ENCODE peak calls at places on chromosomes 11 and 22, in eight cellular contexts. R is IMR-90, M is keratinocyte, P is esophagus squamous epithelium, K is cardiac muscle cell, H is tibial nerve, C is PC-3, J is A673. B is an unnamed sample.

GRCh38 chr11:124219126-124219525 is 21.8 kb upstream of the OR8G1 start:
- DNase-seq in H (no peak), K (no peak), M (peak; percentile 9), P (no peak), C (peak; percentile 10), R (no peak), J (no peak), B (no peak)

GRCh38 chr22:42073568-42074152 is 388 bp upstream of the PHETA2 start:
- DNase-seq in J (no peak), R (no peak), C (no peak), P (no peak), M (no peak), H (no peak), K (no peak), B (no peak)

GRCh38 chr11:3939211-3939610 is 83.7 kb downstream of the STIM1 start:
- DNase-seq in R (peak; percentile 95), M (no peak), K (peak; percentile 91), J (no peak), H (no peak), C (no peak), P (no peak), B (no peak)

GRCh38 chr11:124793466-124794278 is 6.5 kb downstream of the MSANTD2 start:
- DNase-seq in H (no peak), R (peak; percentile 40), P (no peak), K (peak; percentile 66), C (peak; percentile 82), J (peak; percentile 76), M (peak; percentile 4), B (peak; percentile 20)

GRCh38 chr11:73141031-73141308 is 1.1 kb downstream of the FCHSD2 start:
- DNase-seq in H (no peak), R (no peak), J (no peak), M (no peak), K (no peak), P (no peak), C (peak; percentile 35), B (peak; percentile 30)

GRCh38 chr11:6926208-6927029 is at the start of gene ZNF215:
- DNase-seq in H (peak; percentile 25), C (peak; percentile 80), R (peak; percentile 81), J (peak; percentile 55), M (peak; percentile 40), P (peak; percentile 4), K (peak; percentile 92), B (peak; percentile 91)

GRCh38 chr11:72904016-72904415 is 89.8 kb downstream of the ATG16L2 start:
- DNase-seq in R (no peak), P (no peak), J (no peak), K (no peak), M (no peak), H (no peak), C (no peak), B (no peak)

GRCh38 chr11:112025682-112026081 is 474 bp downstream of the DLAT start:
- DNase-seq in H (no peak), C (no peak), K (no peak), M (no peak), R (peak; percentile 23), P (no peak), J (peak; percentile 35), B (peak; percentile 15)

GRCh38 chr11:35337136-35337918 is 82.0 kb downstream of the SLC1A2 start:
- DNase-seq in K (peak; percentile 95), M (peak; percentile 94), R (peak; percentile 99), J (peak; percentile 84), H (no peak), C (peak; percentile 97), P (no peak), B (no peak)

GRCh38 chr11:23263466-23263865 is 403.2 kb upstream of the CCDC179 start:
- DNase-seq in R (no peak), M (no peak), J (peak; percentile 0), P (no peak), K (no peak), C (no peak), H (no peak), B (no peak)

GRCh38 chr11:2844116-2844515 is 41.5 kb downstream of the CDKN1C start:
- DNase-seq in H (no peak), C (peak; percentile 78), R (no peak), P (no peak), K (no peak), J (no peak), M (peak; percentile 9), B (no peak)

GRCh38 chr11:86702387-86702983 is 30.1 kb upstream of the ME3 start:
- DNase-seq in J (no peak), R (no peak), M (no peak), P (no peak), C (no peak), H (no peak), K (no peak), B (no peak)

GRCh38 chr11:12109591-12110196 is 696 bp upstream of the MICAL2 start:
- DNase-seq in R (no peak), K (no peak), M (no peak), C (no peak), H (no peak), J (no peak), P (no peak), B (no peak)

GRCh38 chr11:70301191-70301590 is 30.7 kb downstream of the PPFIA1 start:
- DNase-seq in P (no peak), K (no peak), H (no peak), C (no peak), M (no peak), J (no peak), R (no peak), B (no peak)

GRCh38 chr11:58867556-58867955 is 23.1 kb upstream of the GLYATL2 start:
- DNase-seq in C (peak; percentile 27), H (no peak), R (no peak), M (peak; percentile 86), K (no peak), J (no peak), P (no peak), B (no peak)

GRCh38 chr22:39661842-39662676 is 91.5 kb downstream of the CACNA1I start:
- DNase-seq in C (no peak), P (no peak), M (peak; percentile 11), R (no peak), J (peak; percentile 17), H (no peak), K (no peak), B (no peak)

GRCh38 chr11:72224587-72225410 is at the start of gene INPPL1:
- DNase-seq in M (no peak), K (peak; percentile 58), R (no peak), H (no peak), C (peak; percentile 43), P (no peak), J (peak; percentile 67), B (no peak)

GRCh38 chr11:22340803-22341581 is 2.8 kb downstream of the SLC17A6 start:
- DNase-seq in P (no peak), H (no peak), R (no peak), K (no peak), C (no peak), J (no peak), M (no peak), B (no peak)

GRCh38 chr11:88250566-88251080 is 75.4 kb upstream of the RAB38 start:
- DNase-seq in J (no peak), P (no peak), C (no peak), R (no peak), K (peak; percentile 4), H (no peak), M (no peak), B (no peak)

DNA sequence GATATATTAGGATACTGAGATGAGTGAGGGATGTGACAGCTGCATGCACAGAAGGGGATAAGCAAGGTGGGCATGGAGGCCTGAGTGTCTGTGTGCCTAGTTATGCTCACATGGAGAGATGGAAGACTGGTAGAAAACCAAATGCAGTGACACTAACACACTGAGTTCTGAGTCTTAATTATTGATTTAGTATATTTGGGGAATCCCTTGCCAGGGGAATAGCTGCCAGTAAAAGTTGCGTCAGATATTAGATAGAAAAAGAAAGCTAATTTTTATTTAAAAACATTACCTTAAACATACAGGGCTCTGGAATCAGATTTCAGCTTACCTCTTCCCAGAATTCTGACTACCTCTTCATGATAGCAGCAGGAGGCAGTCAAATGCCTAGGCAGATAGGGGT is 620.5 kb downstream of the METTL15 start:
- DNase-seq in K (no peak), M (no peak), R (no peak), P (no peak), H (no peak), C (no peak), J (no peak), B (no peak)
- H3K27ac ChIP-seq in K (no peak overlapping the region), M (no peak overlapping the region), R (no peak overlapping the region), P (no peak overlapping the region), H (no peak overlapping the region), C (no peak overlapping the region), J (no peak overlapping the region), B (no peak overlapping the region)

DNA sequence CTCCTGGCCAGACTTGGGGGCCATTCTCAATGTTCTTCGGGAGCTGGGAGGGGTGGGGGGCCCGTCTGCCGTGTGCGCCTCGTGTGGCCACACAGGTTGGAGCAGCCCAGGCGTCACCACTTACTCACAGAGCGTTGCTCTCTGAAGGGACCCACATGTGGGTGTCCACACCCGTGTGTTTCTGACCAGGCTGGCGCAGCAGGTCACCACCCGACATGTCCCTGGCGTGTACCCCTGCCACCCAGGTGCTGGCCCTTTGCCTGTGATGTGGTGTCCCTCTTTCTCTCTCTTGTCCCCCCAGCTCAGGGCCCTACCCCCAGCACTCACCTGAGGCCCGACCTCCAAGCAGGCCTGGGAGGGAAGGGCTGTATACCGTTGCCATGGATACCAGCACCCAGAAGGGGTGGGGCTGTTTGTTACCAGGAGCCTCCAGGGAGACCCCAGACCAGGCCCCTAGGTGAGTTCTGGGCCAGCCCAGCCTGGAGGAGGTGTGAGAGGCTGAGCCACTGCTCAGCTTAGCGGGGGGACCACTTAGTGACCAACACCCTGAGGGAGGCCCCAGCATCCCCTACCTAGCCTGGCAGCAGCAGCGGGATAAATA is 1.4 kb downstream of the LMNTD2 start:
- DNase-seq in C (no peak), R (no peak), K (no peak), H (no peak), M (no peak), P (no peak), J (no peak), B (no peak)
- TF ChIP-seq CTCF in C (no peak), R (no peak), K (no peak), H (no peak), M (no peak), P (no peak), J (no peak), B (peak; percentile 24)

DNA sequence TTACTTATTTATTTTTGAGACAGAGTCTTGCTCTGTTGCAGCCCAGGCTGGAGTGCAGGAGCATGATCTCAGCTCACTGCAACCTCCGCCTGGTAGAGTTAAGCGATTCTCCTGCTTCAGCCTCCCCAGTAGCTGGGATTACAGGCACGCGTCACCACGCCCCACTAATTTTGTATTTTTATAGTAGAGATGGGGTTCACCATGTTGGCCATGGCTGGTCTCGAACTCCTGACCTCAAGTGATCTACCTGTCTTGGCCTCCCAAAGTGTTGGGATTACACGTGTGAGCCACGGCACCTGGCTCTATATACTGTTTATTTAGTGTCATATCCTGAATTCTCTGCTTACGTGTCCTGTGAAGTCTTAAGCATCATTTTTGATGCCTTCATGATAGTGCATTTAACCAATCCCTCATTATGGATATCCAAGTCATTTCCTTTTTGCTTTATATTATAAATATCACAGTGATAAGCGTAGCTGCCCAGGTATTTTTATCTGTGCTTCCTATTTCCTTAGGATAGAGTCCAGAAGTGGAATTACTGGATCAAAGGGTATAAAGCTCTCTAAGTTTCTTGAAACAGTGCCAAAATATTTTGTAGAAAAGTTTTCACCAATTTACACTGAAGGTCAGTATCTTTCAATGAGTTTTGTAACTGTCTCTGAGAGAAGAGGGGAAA is 871 bp upstream of the SIDT2 start:
- DNase-seq in C (peak; percentile 46), J (no peak), R (no peak), H (no peak), K (no peak), P (no peak), M (no peak), B (no peak)
- H3K4me3 ChIP-seq in C (peak overlapping the region; percentile 97), J (peak overlapping the region; percentile 70), R (peak overlapping the region; percentile 18), H (peak overlapping the region; percentile 93), K (peak overlapping the region; percentile 81), P (peak overlapping the region; percentile 53), M (no peak overlapping the region), B (peak overlapping the region; percentile 74)

GRCh38 chr11:67002921-67003411 is 20.0 kb upstream of the SYT12 start:
- DNase-seq in J (no peak), K (no peak), M (no peak), C (no peak), P (no peak), R (no peak), H (no peak), B (no peak)
- H3K27ac ChIP-seq in J (no peak overlapping the region), K (no peak overlapping the region), M (no peak overlapping the region), C (no peak overlapping the region), P (no peak overlapping the region), R (no peak overlapping the region), H (no peak overlapping the region), B (no peak overlapping the region)